ENCODE peak calls at places on chromosomes 13 and 19, in ten cellular contexts. One of them, this sample, is unnamed.

GRCh38 chr13:67184247-67184646 is 45.9 kb downstream of the PCDH9 start:
- DNase-seq in caudate nucleus: no peak
- DNase-seq in NCI-H187: no peak
- DNase-seq in activated CD4-positive, alpha-beta T cell treated with anti-CD3 and anti-CD28 coated beads, Interleukin-2, amount 50 U/mL, for 24 hours: no peak
- DNase-seq in HFF-Myc: no peak
- DNase-seq in glutamatergic neuron: no peak
- DNase-seq in WTC11: no peak
- DNase-seq in COR-L47: no peak
- DNase-seq in T1000: no peak
- DNase-seq in ACHN: no peak
- DNase-seq in this sample: no peak

GRCh38 chr19:38020331-38020730 is 113.3 kb downstream of the SIPA1L3 start:
- DNase-seq in T1000: no peak
- DNase-seq in NCI-H187: no peak
- DNase-seq in glutamatergic neuron: no peak
- DNase-seq in COR-L47: no peak
- DNase-seq in activated CD4-positive, alpha-beta T cell treated with anti-CD3 and anti-CD28 coated beads, Interleukin-2, amount 50 U/mL, for 24 hours: no peak
- DNase-seq in HFF-Myc: no peak
- DNase-seq in ACHN: no peak
- DNase-seq in caudate nucleus: no peak
- DNase-seq in WTC11: no peak
- DNase-seq in this sample: no peak

GRCh38 chr19:5074830-5075394 is 106.0 kb downstream of the KDM4B start:
- DNase-seq in ACHN: no peak
- DNase-seq in glutamatergic neuron: no peak
- DNase-seq in caudate nucleus: no peak
- DNase-seq in WTC11: no peak
- DNase-seq in HFF-Myc: no peak
- DNase-seq in COR-L47: no peak
- DNase-seq in NCI-H187: no peak
- DNase-seq in activated CD4-positive, alpha-beta T cell treated with anti-CD3 and anti-CD28 coated beads, Interleukin-2, amount 50 U/mL, for 24 hours: no peak
- DNase-seq in T1000: no peak
- DNase-seq in this sample: no peak

GRCh38 chr19:41265376-41266153 is 1.4 kb downstream of the HNRNPUL1 start:
- DNase-seq in HFF-Myc: no peak
- DNase-seq in glutamatergic neuron: no peak
- DNase-seq in T1000: no peak
- DNase-seq in activated CD4-positive, alpha-beta T cell treated with anti-CD3 and anti-CD28 coated beads, Interleukin-2, amount 50 U/mL, for 24 hours: no peak
- DNase-seq in ACHN: no peak
- DNase-seq in COR-L47: peak
- DNase-seq in NCI-H187: no peak
- DNase-seq in WTC11: no peak
- DNase-seq in caudate nucleus: no peak
- DNase-seq in this sample: peak

GRCh38 chr19:10817291-10818038 is 18.5 kb downstream of the TMED1 start:
- DNase-seq in T1000: peak
- DNase-seq in HFF-Myc: peak
- DNase-seq in activated CD4-positive, alpha-beta T cell treated with anti-CD3 and anti-CD28 coated beads, Interleukin-2, amount 50 U/mL, for 24 hours: no peak
- DNase-seq in WTC11: no peak
- DNase-seq in glutamatergic neuron: no peak
- DNase-seq in COR-L47: no peak
- DNase-seq in caudate nucleus: no peak
- DNase-seq in NCI-H187: no peak
- DNase-seq in ACHN: no peak
- DNase-seq in this sample: no peak

GRCh38 chr19:3595521-3596061 is 10.3 kb downstream of the GIPC3 start:
- DNase-seq in activated CD4-positive, alpha-beta T cell treated with anti-CD3 and anti-CD28 coated beads, Interleukin-2, amount 50 U/mL, for 24 hours: no peak
- DNase-seq in WTC11: no peak
- DNase-seq in HFF-Myc: no peak
- DNase-seq in glutamatergic neuron: no peak
- DNase-seq in COR-L47: no peak
- DNase-seq in caudate nucleus: no peak
- DNase-seq in T1000: no peak
- DNase-seq in ACHN: no peak
- DNase-seq in NCI-H187: no peak
- DNase-seq in this sample: no peak

GRCh38 chr13:82010780-82011179 is 1669.9 kb upstream of the SPRY2 start:
- DNase-seq in ACHN: no peak
- DNase-seq in T1000: no peak
- DNase-seq in glutamatergic neuron: no peak
- DNase-seq in activated CD4-positive, alpha-beta T cell treated with anti-CD3 and anti-CD28 coated beads, Interleukin-2, amount 50 U/mL, for 24 hours: no peak
- DNase-seq in caudate nucleus: no peak
- DNase-seq in NCI-H187: no peak
- DNase-seq in COR-L47: no peak
- DNase-seq in WTC11: no peak
- DNase-seq in HFF-Myc: no peak
- DNase-seq in this sample: no peak

GRCh38 chr13:112545866-112546265 is 42.1 kb downstream of the TUBGCP3 start:
- DNase-seq in caudate nucleus: no peak
- DNase-seq in COR-L47: no peak
- DNase-seq in T1000: no peak
- DNase-seq in activated CD4-positive, alpha-beta T cell treated with anti-CD3 and anti-CD28 coated beads, Interleukin-2, amount 50 U/mL, for 24 hours: no peak
- DNase-seq in WTC11: no peak
- DNase-seq in HFF-Myc: peak
- DNase-seq in ACHN: peak
- DNase-seq in glutamatergic neuron: no peak
- DNase-seq in NCI-H187: no peak
- DNase-seq in this sample: no peak

This sample was measured in islet precursor cell.